ENCODE peak calls at places on chromosomes 13 and 19, in six cellular contexts. B is effector memory CD4-positive, alpha-beta T cell; X is WERI-Rb-1; D is hepatocyte; J is CD4-positive, alpha-beta T cell; Q is cardiac muscle cell. G is an unnamed sample.

GRCh38 chr19:53537126-53537522 is 821 bp upstream of the ZNF331 start:
- DNase-seq in B (no peak), X (no peak), D (peak; percentile 34), J (no peak), Q (no peak), G (no peak)

GRCh38 chr13:73948848-73949529 is 185.2 kb downstream of the KLF12 start:
- DNase-seq in B (no peak), X (no peak), D (no peak), J (no peak), Q (no peak), G (no peak)

GRCh38 chr19:16161848-16162247 is 11.5 kb downstream of the CIB3 start:
- DNase-seq in B (no peak), X (no peak), D (no peak), J (no peak), Q (no peak), G (no peak)

GRCh38 chr13:66888698-66889097 is 341.4 kb downstream of the PCDH9 start:
- DNase-seq in B (no peak), X (no peak), D (no peak), J (no peak), Q (no peak), G (no peak)

GRCh38 chr13:80237646-80238045 is 103.3 kb downstream of the SPRY2 start:
- DNase-seq in B (no peak), X (no peak), D (no peak), J (no peak), Q (no peak), G (no peak)

GRCh38 chr13:25922373-25922772 is 129.4 kb downstream of the SHISA2 start:
- DNase-seq in B (no peak), X (no peak), D (no peak), J (no peak), Q (peak; percentile 77), G (no peak)

GRCh38 chr19:48835734-48836088 is 580 bp downstream of the HSD17B14 start:
- DNase-seq in B (peak; percentile 84), X (peak; percentile 95), D (peak; percentile 96), J (peak; percentile 95), Q (peak; percentile 94), G (peak; percentile 75)

GRCh38 chr19:4467835-4468234 is 4.3 kb upstream of the HDGFL2 start:
- DNase-seq in B (no peak), X (no peak), D (no peak), J (no peak), Q (no peak), G (no peak)

GRCh38 chr13:28185256-28185655 is 46.9 kb downstream of the PAN3 start:
- DNase-seq in B (no peak), X (no peak), D (no peak), J (no peak), Q (no peak), G (no peak)

GRCh38 chr13:110537116-110537515 is 24.4 kb downstream of the RAB20 start:
- DNase-seq in B (no peak), X (no peak), D (no peak), J (no peak), Q (no peak), G (no peak)

DNA sequence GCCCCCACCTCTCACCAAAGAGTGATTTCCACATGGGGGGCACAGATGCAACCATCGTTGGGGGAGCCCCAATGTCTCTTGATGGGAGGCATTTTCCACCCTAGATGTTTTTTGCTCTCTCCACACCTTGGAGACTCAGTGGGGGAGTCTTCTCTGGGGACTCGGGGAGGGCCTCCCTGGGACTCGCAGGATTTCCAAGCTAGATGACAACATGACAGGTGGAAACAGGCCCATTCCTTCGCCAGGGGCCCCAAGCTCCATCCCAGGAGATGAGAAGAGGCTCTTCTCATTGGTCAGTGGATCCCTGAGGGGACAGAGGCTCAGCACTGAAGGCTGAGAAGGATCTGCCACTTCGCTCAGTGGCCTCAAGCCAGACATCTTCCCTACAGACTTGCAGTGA is 12.7 kb upstream of the KIR2DL4 start:
- DNase-seq in B (no peak), X (no peak), D (no peak), J (no peak), Q (no peak), G (no peak)
- H3K9me3 ChIP-seq in B (no peaks in the 10 kb centered on the region), X (no peaks in the 10 kb centered on the region), D (no peaks in the 10 kb centered on the region), J (no peaks in the 10 kb centered on the region), Q (no peaks in the 10 kb centered on the region), G (no peaks in the 10 kb centered on the region)

GRCh38 chr19:37594982-37595382 is 306 bp downstream of the ZNF540 start:
- DNase-seq in B (peak; percentile 55), X (peak; percentile 47), D (peak; percentile 68), J (peak; percentile 56), Q (no peak), G (peak; percentile 24)
- H3K9me3 ChIP-seq in B (peaks cover 4% of the 10 kb centered on the region), X (no peaks in the 10 kb centered on the region), D (no peaks in the 10 kb centered on the region), J (peaks cover 3% of the 10 kb centered on the region), Q (no peaks in the 10 kb centered on the region), G (no peaks in the 10 kb centered on the region)

DNA sequence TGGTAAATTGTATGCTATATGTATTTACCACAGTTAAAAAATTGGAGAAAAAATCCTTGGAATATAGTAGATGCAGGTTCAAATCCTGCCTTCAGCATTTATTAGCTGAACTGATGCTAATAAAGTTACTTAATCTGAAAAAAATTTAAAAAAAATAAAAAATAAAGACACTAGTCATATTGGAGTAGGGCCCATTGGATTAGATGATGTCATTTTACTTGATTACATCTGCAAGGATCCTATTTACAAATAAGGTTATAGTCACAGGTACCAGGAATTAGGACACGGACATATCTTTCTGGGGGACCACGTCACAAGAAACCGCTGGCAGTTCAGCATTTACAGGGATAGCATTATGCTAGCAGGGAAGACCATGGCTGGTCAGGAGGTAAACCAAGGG is 6.2 kb downstream of the ZNF555 start:
- DNase-seq in B (no peak), X (no peak), D (no peak), J (no peak), Q (no peak), G (no peak)
- H3K9me3 ChIP-seq in B (peaks cover 3% of the 10 kb centered on the region), X (peaks cover 14% of the 10 kb centered on the region), D (peaks cover 20% of the 10 kb centered on the region), J (peaks cover 24% of the 10 kb centered on the region), Q (peaks cover 8% of the 10 kb centered on the region), G (peaks cover 4% of the 10 kb centered on the region)

GRCh38 chr19:12113121-12113520 is 27.0 kb downstream of the ZNF20 start:
- DNase-seq in B (no peak), X (no peak), D (no peak), J (no peak), Q (no peak), G (no peak)
- H3K9me3 ChIP-seq in B (no peaks in the 10 kb centered on the region), X (no peaks in the 10 kb centered on the region), D (peaks cover 4% of the 10 kb centered on the region), J (no peaks in the 10 kb centered on the region), Q (peaks cover 8% of the 10 kb centered on the region), G (no peaks in the 10 kb centered on the region)

GRCh38 chr19:6987850-6988249 is 33.4 kb downstream of the MBD3L2B start:
- DNase-seq in B (no peak), X (no peak), D (no peak), J (no peak), Q (no peak), G (no peak)
- H3K9me3 ChIP-seq in B (no peaks in the 10 kb centered on the region), X (peaks cover 22% of the 10 kb centered on the region), D (no peaks in the 10 kb centered on the region), J (peaks cover 26% of the 10 kb centered on the region), Q (no peaks in the 10 kb centered on the region), G (no peaks in the 10 kb centered on the region)

DNA sequence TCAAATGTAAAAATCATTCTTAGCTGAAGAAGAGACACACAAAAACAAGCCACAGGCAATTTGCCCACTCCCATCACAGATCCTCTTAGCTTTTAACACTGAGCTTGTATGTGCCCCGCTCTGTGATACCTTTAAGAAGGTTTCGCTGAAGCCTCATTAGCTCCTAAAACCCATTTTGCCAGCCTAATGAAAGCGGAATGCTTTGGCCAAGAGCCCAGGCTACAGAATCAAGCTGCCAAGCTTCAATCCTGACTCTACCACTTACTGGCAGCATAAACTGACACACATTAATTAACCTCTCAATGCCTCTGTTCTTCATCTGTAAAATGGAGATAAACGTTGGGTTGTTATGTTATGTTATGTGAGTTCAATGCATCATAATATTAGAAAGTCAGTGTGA is 10.5 kb downstream of the ZNF112 start:
- DNase-seq in B (no peak), X (no peak), D (no peak), J (no peak), Q (no peak), G (no peak)
- H3K9me3 ChIP-seq in B (peaks cover 4% of the 10 kb centered on the region), X (peaks cover 4% of the 10 kb centered on the region), D (peaks cover 43% of the 10 kb centered on the region), J (peaks cover 33% of the 10 kb centered on the region), Q (no peaks in the 10 kb centered on the region), G (peaks cover 5% of the 10 kb centered on the region)